ENCODE peak calls at places on chromosomes 16 and 17, in seven cellular contexts. I is fibroblast of lung; Z is effector memory CD4-positive, alpha-beta T cell; X is transverse colon; C is neuronal stem cell; O is CD4-positive, alpha-beta memory T cell; H is prostate gland. J is an unnamed sample.

GRCh38 chr16:560221-560700 is at the start of gene PRR35:
- DNase-seq in I (no peak), Z (no peak), X (no peak), C (no peak), O (no peak), H (no peak), J (no peak)

GRCh38 chr16:46884513-46885293 is 541 bp downstream of the GPT2 start:
- DNase-seq in I (no peak), Z (no peak), X (peak; percentile 28), C (peak; percentile 37), O (peak; percentile 13), H (no peak), J (peak; percentile 69)

GRCh38 chr17:77392376-77393273 is 251.9 kb downstream of the SEC14L1 start:
- DNase-seq in I (peak; percentile 75), Z (no peak), X (peak; percentile 68), C (no peak), O (no peak), H (no peak), J (peak; percentile 72)

GRCh38 chr16:2955779-2956565 is 8.1 kb upstream of the KREMEN2 start:
- DNase-seq in I (no peak), Z (no peak), X (no peak), C (no peak), O (no peak), H (no peak), J (no peak)

GRCh38 chr16:10335681-10336080 is 50.2 kb upstream of the ATF7IP2 start:
- DNase-seq in I (no peak), Z (no peak), X (no peak), C (no peak), O (no peak), H (no peak), J (no peak)

GRCh38 chr16:31467151-31467550 is 4.8 kb upstream of the TGFB1I1 start:
- DNase-seq in I (no peak), Z (no peak), X (no peak), C (no peak), O (no peak), H (no peak), J (no peak)

GRCh38 chr17:66777689-66778225 is 57.2 kb upstream of the CACNG5 start:
- DNase-seq in I (no peak), Z (no peak), X (no peak), C (no peak), O (no peak), H (no peak), J (no peak)

GRCh38 chr16:22330326-22330725 is 33.1 kb downstream of the POLR3E start:
- DNase-seq in I (no peak), Z (no peak), X (no peak), C (no peak), O (no peak), H (no peak), J (no peak)

GRCh38 chr17:36665417-36665816 is 64.0 kb downstream of the MRM1 start:
- DNase-seq in I (no peak), Z (no peak), X (no peak), C (no peak), O (no peak), H (no peak), J (no peak)

GRCh38 chr17:83079766-83080616 is 582 bp downstream of the METRNL start:
- DNase-seq in I (no peak), Z (no peak), X (no peak), C (no peak), O (no peak), H (no peak), J (no peak)

GRCh38 chr17:49996495-49997255 is 1.7 kb upstream of the DLX3 start:
- DNase-seq in I (peak; percentile 17), Z (peak; percentile 52), X (peak; percentile 49), C (peak; percentile 72), O (peak; percentile 45), H (peak; percentile 33), J (peak; percentile 58)

GRCh38 chr17:15996322-15996721 is 3.2 kb downstream of the ZSWIM7 start:
- DNase-seq in I (no peak), Z (no peak), X (no peak), C (no peak), O (no peak), H (no peak), J (no peak)

GRCh38 chr17:15998031-15998574 is 1.4 kb downstream of the ZSWIM7 start:
- DNase-seq in I (no peak), Z (no peak), X (no peak), C (no peak), O (no peak), H (no peak), J (no peak)

GRCh38 chr17:16001498-16001897 is 1.9 kb downstream of the TTC19 start:
- DNase-seq in I (no peak), Z (no peak), X (no peak), C (no peak), O (no peak), H (no peak), J (no peak)

GRCh38 chr17:15999974-16000827 is 577 bp downstream of the TTC19 start:
- DNase-seq in I (peak; percentile 41), Z (no peak), X (no peak), C (no peak), O (no peak), H (peak; percentile 17), J (peak; percentile 70)

DNA sequence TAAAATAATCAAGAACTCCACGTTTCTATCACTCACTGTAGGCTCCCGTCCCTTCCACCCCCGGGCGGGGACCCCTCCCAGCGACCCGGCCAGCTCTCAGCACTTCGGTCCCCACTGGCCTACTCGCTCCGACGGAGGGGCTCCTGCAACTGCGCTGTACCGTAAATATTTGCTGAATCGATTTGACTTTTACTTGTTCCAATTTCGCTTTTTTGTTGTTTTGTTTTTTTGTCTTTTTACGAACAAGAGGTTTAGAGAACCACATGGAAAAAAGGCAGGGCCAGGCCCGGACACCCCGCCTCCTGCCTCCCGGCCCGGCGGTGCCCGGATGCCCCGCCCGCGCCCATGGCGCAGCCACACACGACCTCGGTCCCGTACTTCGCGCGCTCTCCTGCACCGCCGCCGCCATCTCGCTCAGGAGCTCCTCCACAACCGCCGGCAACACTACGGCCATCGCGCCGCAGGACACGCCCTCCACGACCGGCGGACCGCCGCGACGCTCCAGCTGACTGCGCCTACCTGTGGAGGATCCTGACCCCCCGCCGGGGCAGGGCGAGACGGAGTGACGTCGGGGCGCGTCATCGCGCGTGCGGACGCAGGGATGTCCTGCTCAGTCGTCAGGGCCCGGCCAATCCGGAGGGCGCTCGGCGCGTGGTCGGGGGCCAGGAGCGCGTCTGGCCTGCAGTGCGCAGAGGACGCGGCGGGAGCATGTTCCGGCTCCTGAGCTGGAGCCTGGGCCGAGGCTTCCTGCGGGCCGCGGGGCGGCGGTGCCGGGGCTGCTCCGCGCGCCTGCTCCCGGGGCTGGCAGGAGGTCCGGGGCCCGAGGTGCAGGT is at the start of the genes TTC19 and ZSWIM7:
- DNase-seq in I (peak; percentile 95), Z (peak; percentile 91), X (peak; percentile 99), C (peak; percentile 92), O (peak; percentile 90), H (peak; percentile 97), J (peak; percentile 96)
- H3K4me1 ChIP-seq in I (peaks cover 6% of the 10 kb centered on the region), Z (peaks cover 17% of the 10 kb centered on the region), X (peaks cover 16% of the 10 kb centered on the region), C (peaks cover 5% of the 10 kb centered on the region), O (peaks cover 28% of the 10 kb centered on the region), H (peaks cover 7% of the 10 kb centered on the region), J (peaks cover 17% of the 10 kb centered on the region)

GRCh38 chr17:31740611-31741082 is 118.4 kb downstream of the COPRS start:
- DNase-seq in I (peak; percentile 63), Z (no peak), X (no peak), C (no peak), O (no peak), H (no peak), J (no peak)
- H3K4me1 ChIP-seq in I (peaks cover 33% of the 10 kb centered on the region), Z (no peaks in the 10 kb centered on the region), X (peaks cover 11% of the 10 kb centered on the region), C (no peaks in the 10 kb centered on the region), O (no peaks in the 10 kb centered on the region), H (peaks cover 21% of the 10 kb centered on the region), J (no peaks in the 10 kb centered on the region)

GRCh38 chr17:63649813-63650212 is 27.6 kb downstream of the MAP3K3 start:
- DNase-seq in I (no peak), Z (no peak), X (no peak), C (no peak), O (no peak), H (no peak), J (no peak)
- H3K4me1 ChIP-seq in I (no peaks in the 10 kb centered on the region), Z (no peaks in the 10 kb centered on the region), X (no peaks in the 10 kb centered on the region), C (no peaks in the 10 kb centered on the region), O (peaks cover 8% of the 10 kb centered on the region), H (peaks cover 4% of the 10 kb centered on the region), J (peaks cover 10% of the 10 kb centered on the region)

GRCh38 chr17:81129711-81130367 is 35.5 kb upstream of the PVALEF start:
- DNase-seq in I (no peak), Z (no peak), X (no peak), C (no peak), O (no peak), H (no peak), J (no peak)
- H3K4me1 ChIP-seq in I (no peaks in the 10 kb centered on the region), Z (no peaks in the 10 kb centered on the region), X (peaks cover 13% of the 10 kb centered on the region), C (peaks cover 47% of the 10 kb centered on the region), O (no peaks in the 10 kb centered on the region), H (no peaks in the 10 kb centered on the region), J (no peaks in the 10 kb centered on the region)

DNA sequence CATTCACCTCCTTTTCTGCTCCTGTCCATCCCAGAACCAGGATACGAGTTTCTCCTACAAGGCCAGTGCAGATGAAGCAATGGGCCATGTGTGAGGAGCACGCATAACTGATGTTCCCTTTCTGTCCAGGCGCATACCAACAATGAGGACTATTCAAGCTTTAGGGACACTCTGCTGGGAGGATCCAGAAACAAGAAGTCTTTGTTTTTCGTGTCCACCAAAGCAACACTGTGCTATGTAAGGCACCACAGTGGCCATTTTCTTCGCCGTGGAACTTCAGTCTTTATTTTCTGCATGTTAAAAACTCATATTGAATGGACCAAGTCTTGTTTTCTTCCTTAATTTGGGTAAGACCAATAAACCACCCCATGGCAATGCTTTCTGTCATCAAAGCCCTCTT is 143.9 kb upstream of the RCVRN start:
- DNase-seq in I (no peak), Z (no peak), X (no peak), C (no peak), O (no peak), H (no peak), J (no peak)
- H3K4me1 ChIP-seq in I (no peaks in the 10 kb centered on the region), Z (no peaks in the 10 kb centered on the region), X (no peaks in the 10 kb centered on the region), C (no peaks in the 10 kb centered on the region), O (no peaks in the 10 kb centered on the region), H (no peaks in the 10 kb centered on the region), J (peaks cover 5% of the 10 kb centered on the region)

DNA sequence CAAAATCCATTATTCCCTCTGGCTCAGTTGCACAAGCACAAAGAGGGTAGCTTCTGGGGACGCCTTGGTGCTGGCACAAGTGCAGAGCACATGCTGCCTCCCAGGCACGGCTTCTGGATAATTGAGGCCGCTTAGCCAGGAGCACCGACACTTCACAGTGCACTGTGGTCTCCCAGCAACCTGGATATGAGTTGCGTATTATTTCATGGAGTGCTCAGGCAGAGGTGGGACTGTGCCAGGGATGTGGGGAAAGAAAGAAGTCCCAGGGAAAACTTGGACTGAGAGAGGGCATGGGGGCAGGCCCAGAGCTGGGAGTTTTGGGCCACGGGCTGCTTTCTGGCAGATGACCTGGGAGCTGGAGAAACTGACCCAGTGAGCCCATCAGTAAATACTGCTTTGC is 37.5 kb downstream of the MPRIP start:
- DNase-seq in I (no peak), Z (no peak), X (no peak), C (no peak), O (no peak), H (no peak), J (peak; percentile 45)
- H3K4me1 ChIP-seq in I (peaks cover 31% of the 10 kb centered on the region), Z (no peaks in the 10 kb centered on the region), X (peaks cover 45% of the 10 kb centered on the region), C (peaks cover 7% of the 10 kb centered on the region), O (peaks cover 14% of the 10 kb centered on the region), H (peaks cover 3% of the 10 kb centered on the region), J (peaks cover 34% of the 10 kb centered on the region)

GRCh38 chr17:4234406-4234805 is 29.4 kb downstream of the ANKFY1 start:
- DNase-seq in I (no peak), Z (no peak), X (no peak), C (no peak), O (no peak), H (no peak), J (no peak)
- H3K4me1 ChIP-seq in I (peaks cover 23% of the 10 kb centered on the region), Z (peaks cover 8% of the 10 kb centered on the region), X (peaks cover 40% of the 10 kb centered on the region), C (no peaks in the 10 kb centered on the region), O (peaks cover 21% of the 10 kb centered on the region), H (peaks cover 5% of the 10 kb centered on the region), J (peaks cover 19% of the 10 kb centered on the region)

GRCh38 chr16:67423015-67423414 is 6.7 kb upstream of the ZDHHC1 start:
- DNase-seq in I (no peak), Z (no peak), X (no peak), C (no peak), O (no peak), H (no peak), J (no peak)
- H3K4me1 ChIP-seq in I (no peaks in the 10 kb centered on the region), Z (no peaks in the 10 kb centered on the region), X (peaks cover 2% of the 10 kb centered on the region), C (peaks cover 16% of the 10 kb centered on the region), O (no peaks in the 10 kb centered on the region), H (no peaks in the 10 kb centered on the region), J (peaks cover 23% of the 10 kb centered on the region)